ENCODE peak calls at places on chromosomes 13 and 19, in four cellular contexts. One of them, this sample, is unnamed. For H3K4me1, the result is how much of the 10 kb centered on the place peaks cover.

GRCh38 chr13:28953714-28954113 is 133.6 kb downstream of the MTUS2 start:
- DNase-seq in A549: no peak
- DNase-seq in pancreas: no peak
- DNase-seq in mammary epithelial cell: no peak
- DNase-seq in this sample: peak

GRCh38 chr13:94710881-94711560 is 1.3 kb downstream of the SOX21 start:
- DNase-seq in A549: peak
- DNase-seq in pancreas: peak
- DNase-seq in mammary epithelial cell: no peak
- DNase-seq in this sample: peak

GRCh38 chr13:89969996-89970709 is 1377.3 kb upstream of the MIR17HG start:
- DNase-seq in A549: no peak
- DNase-seq in pancreas: no peak
- DNase-seq in mammary epithelial cell: no peak
- DNase-seq in this sample: no peak

GRCh38 chr13:39209731-39210633 is 171.7 kb downstream of the NHLRC3 start:
- DNase-seq in A549: no peak
- DNase-seq in pancreas: no peak
- DNase-seq in mammary epithelial cell: no peak
- DNase-seq in this sample: no peak

GRCh38 chr13:64529874-64530485 is 2700.2 kb downstream of the PCDH9 start:
- DNase-seq in A549: peak
- DNase-seq in pancreas: no peak
- DNase-seq in mammary epithelial cell: no peak
- DNase-seq in this sample: peak

GRCh38 chr13:43273362-43273761 is 250.0 kb downstream of the DNAJC15 start:
- DNase-seq in A549: no peak
- DNase-seq in pancreas: no peak
- DNase-seq in mammary epithelial cell: peak
- DNase-seq in this sample: no peak

GRCh38 chr19:54114340-54114826 is 1.1 kb downstream of the TFPT start:
- DNase-seq in A549: no peak
- DNase-seq in pancreas: no peak
- DNase-seq in mammary epithelial cell: no peak
- DNase-seq in this sample: peak

GRCh38 chr19:50293263-50294004 is 35.7 kb downstream of the KCNC3 start:
- DNase-seq in A549: no peak
- DNase-seq in pancreas: no peak
- DNase-seq in mammary epithelial cell: no peak
- DNase-seq in this sample: no peak

GRCh38 chr13:44198826-44199225 is 174.8 kb upstream of the SERP2 start:
- DNase-seq in A549: no peak
- DNase-seq in pancreas: no peak
- DNase-seq in mammary epithelial cell: peak
- DNase-seq in this sample: no peak

GRCh38 chr19:4375164-4375619 is 25.2 kb downstream of the SH3GL1 start:
- DNase-seq in A549: peak
- DNase-seq in pancreas: no peak
- DNase-seq in mammary epithelial cell: peak
- DNase-seq in this sample: no peak

GRCh38 chr13:42544246-42544915 is 29.6 kb upstream of the TNFSF11 start:
- DNase-seq in A549: no peak
- DNase-seq in pancreas: no peak
- DNase-seq in mammary epithelial cell: peak
- DNase-seq in this sample: no peak

GRCh38 chr19:51712461-51713081 is 11.2 kb downstream of the HAS1 start:
- DNase-seq in A549: peak
- DNase-seq in pancreas: no peak
- DNase-seq in mammary epithelial cell: peak
- DNase-seq in this sample: peak

GRCh38 chr19:36771275-36772231 is 1.1 kb downstream of the ZNF850 start:
- DNase-seq in A549: peak
- DNase-seq in pancreas: no peak
- DNase-seq in mammary epithelial cell: peak
- DNase-seq in this sample: peak

GRCh38 chr19:2016041-2016807 is 710 bp upstream of the BTBD2 start:
- DNase-seq in A549: peak
- DNase-seq in pancreas: peak
- DNase-seq in mammary epithelial cell: peak
- DNase-seq in this sample: peak

GRCh38 chr13:73902296-73902695 is 231.9 kb downstream of the KLF12 start:
- DNase-seq in A549: no peak
- DNase-seq in pancreas: no peak
- DNase-seq in mammary epithelial cell: no peak
- DNase-seq in this sample: peak

GRCh38 chr19:44582581-44583265 is 30.6 kb upstream of the IGSF23 start:
- DNase-seq in A549: peak
- DNase-seq in pancreas: peak
- DNase-seq in mammary epithelial cell: no peak
- DNase-seq in this sample: peak

GRCh38 chr19:4914736-4915501 is 5.6 kb downstream of the UHRF1 start:
- DNase-seq in A549: peak
- DNase-seq in pancreas: peak
- DNase-seq in mammary epithelial cell: peak
- DNase-seq in this sample: peak

GRCh38 chr13:57311009-57311586 is 144.1 kb downstream of the PRR20E start:
- DNase-seq in A549: no peak
- DNase-seq in pancreas: no peak
- DNase-seq in mammary epithelial cell: no peak
- DNase-seq in this sample: no peak

GRCh38 chr19:43784251-43784980 is 3.6 kb upstream of the KCNN4 start:
- DNase-seq in A549: peak
- DNase-seq in pancreas: no peak
- DNase-seq in mammary epithelial cell: peak
- DNase-seq in this sample: no peak

DNA sequence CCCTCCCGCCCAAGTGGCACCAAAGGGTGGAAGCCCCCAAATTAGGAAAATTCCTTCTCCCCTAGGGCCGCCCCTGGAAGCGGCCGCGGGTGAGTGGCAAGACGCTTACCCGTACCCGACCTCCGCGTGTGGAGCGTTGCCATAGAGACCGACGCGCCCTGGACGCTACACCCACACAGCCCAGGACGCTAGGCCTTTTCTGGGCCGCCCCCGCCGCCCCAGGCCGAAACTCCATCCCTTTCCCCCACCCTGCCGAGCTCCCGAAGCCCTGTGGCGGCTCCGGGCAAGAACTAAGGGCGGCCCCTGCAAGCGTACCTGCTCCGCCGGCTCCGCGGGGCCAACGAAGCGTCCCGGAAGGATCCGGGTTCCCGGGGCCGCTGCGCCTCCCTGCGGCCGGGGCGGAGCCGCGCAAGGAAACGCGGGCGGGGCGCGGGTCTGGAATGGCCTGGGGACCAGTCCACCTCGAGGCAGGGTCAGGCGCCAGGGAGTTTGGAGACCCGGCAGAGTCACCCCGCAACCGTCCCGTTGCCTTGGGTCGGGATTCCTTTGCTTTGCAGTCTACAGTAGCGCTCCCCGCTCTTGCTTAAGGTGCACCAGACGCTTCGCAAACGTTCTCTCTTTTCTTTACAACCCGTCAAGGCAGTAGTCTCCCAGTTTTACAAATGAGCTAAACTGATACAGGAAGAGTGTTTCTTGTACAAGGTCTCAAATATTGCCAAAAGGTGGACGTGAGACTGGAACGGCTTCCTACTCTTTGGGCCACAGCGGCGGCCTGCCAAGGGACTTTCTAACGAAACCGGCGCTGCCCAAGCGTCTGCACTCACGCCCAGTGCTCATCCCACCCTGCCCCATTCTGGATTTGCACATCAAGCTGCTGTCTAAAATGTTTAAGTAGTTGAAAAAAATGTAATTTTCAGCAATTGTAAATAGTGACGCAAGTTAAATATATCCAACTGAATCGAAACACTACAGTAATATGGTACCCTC is at the start of gene NEK5:
- DNase-seq in A549: peak
- DNase-seq in pancreas: peak
- DNase-seq in mammary epithelial cell: peak
- DNase-seq in this sample: peak
- H3K27ac ChIP-seq in A549: peak
- H3K27ac ChIP-seq in pancreas: peak
- H3K27ac ChIP-seq in mammary epithelial cell: no peak
- H3K27ac ChIP-seq in this sample: no peak

GRCh38 chr19:10767726-10768125 is 49.8 kb downstream of the DNM2 start:
- DNase-seq in A549: no peak
- DNase-seq in pancreas: no peak
- DNase-seq in mammary epithelial cell: no peak
- DNase-seq in this sample: no peak
- H3K4me1 ChIP-seq in A549: half or more
- H3K4me1 ChIP-seq in pancreas: half or more
- H3K4me1 ChIP-seq in mammary epithelial cell: under half
- H3K4me1 ChIP-seq in this sample: under half

GRCh38 chr13:113187263-113187669 is 21.2 kb downstream of the PCID2 start:
- DNase-seq in A549: peak
- DNase-seq in pancreas: no peak
- DNase-seq in mammary epithelial cell: peak
- DNase-seq in this sample: peak
- TF ChIP-seq CTCF in A549: no peak
- TF ChIP-seq CTCF in pancreas: no peak
- TF ChIP-seq CTCF in mammary epithelial cell: peak
- TF ChIP-seq CTCF in this sample: no peak

GRCh38 chr13:51557875-51558604 is 26.2 kb upstream of the WDFY2 start:
- DNase-seq in A549: peak
- DNase-seq in pancreas: no peak
- DNase-seq in mammary epithelial cell: peak
- DNase-seq in this sample: peak

GRCh38 chr13:51557423-51557822 is 26.8 kb upstream of the WDFY2 start:
- DNase-seq in A549: no peak
- DNase-seq in pancreas: no peak
- DNase-seq in mammary epithelial cell: peak
- DNase-seq in this sample: no peak

GRCh38 chr13:51560336-51560735 is 23.9 kb upstream of the WDFY2 start:
- DNase-seq in A549: no peak
- DNase-seq in pancreas: no peak
- DNase-seq in mammary epithelial cell: no peak
- DNase-seq in this sample: no peak

GRCh38 chr13:51559916-51560315 is 24.3 kb upstream of the WDFY2 start:
- DNase-seq in A549: no peak
- DNase-seq in pancreas: no peak
- DNase-seq in mammary epithelial cell: no peak
- DNase-seq in this sample: no peak

GRCh38 chr13:51556740-51557139 is 27.5 kb upstream of the WDFY2 start:
- DNase-seq in A549: no peak
- DNase-seq in pancreas: no peak
- DNase-seq in mammary epithelial cell: peak
- DNase-seq in this sample: no peak
- H3K27ac ChIP-seq in A549: no peak
- H3K27ac ChIP-seq in pancreas: no peak
- H3K27ac ChIP-seq in mammary epithelial cell: peak
- H3K27ac ChIP-seq in this sample: no peak

GRCh38 chr13:111201304-111201940 is 86.3 kb downstream of the ARHGEF7 start:
- DNase-seq in A549: no peak
- DNase-seq in pancreas: no peak
- DNase-seq in mammary epithelial cell: no peak
- DNase-seq in this sample: no peak
- H3K4me1 ChIP-seq in A549: under half
- H3K4me1 ChIP-seq in pancreas: under half
- H3K4me1 ChIP-seq in mammary epithelial cell: under half
- H3K4me1 ChIP-seq in this sample: under half

DNA sequence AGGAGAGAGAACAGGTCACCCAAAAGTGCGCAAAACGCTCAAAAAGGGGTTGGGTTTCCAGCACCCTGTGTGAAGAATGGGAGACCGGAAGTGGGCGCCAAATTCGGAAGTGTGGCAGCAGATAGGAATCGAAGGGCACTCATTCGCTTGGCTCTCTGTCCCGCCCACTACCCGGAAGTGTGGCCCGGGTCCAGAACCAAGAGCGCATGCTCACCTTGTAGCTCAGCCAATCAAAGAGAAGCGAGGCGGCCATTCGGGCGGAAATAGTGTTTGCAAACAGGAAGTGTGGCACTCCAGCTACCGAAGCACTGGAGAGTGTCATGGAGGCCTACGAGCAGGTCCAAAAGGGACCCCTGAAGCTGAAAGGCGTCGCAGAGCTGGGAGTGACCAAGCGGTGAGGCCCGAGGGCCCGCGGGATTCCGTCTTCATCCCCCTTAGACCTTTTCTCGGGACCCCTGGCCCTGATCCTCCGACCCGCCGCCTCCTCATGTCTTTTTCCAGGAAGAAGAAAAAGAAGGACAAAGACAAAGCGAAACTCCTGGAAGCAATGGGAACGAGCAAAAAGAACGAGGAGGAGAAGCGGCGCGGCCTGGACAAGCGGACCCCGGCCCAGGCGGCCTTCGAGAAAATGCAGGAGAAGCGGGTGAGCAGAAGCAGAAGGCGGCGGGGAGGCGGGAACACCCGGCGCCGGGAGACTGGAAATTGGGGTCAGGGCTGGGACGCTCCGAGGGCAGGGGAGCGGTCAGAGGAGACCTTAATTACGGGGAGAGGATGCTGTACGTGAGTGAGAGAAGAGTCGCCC is at the start of gene FAM32A:
- DNase-seq in A549: peak
- DNase-seq in pancreas: peak
- DNase-seq in mammary epithelial cell: peak
- DNase-seq in this sample: peak
- TF ChIP-seq CTCF in A549: peak
- TF ChIP-seq CTCF in pancreas: peak
- TF ChIP-seq CTCF in mammary epithelial cell: peak
- TF ChIP-seq CTCF in this sample: no peak

DNA sequence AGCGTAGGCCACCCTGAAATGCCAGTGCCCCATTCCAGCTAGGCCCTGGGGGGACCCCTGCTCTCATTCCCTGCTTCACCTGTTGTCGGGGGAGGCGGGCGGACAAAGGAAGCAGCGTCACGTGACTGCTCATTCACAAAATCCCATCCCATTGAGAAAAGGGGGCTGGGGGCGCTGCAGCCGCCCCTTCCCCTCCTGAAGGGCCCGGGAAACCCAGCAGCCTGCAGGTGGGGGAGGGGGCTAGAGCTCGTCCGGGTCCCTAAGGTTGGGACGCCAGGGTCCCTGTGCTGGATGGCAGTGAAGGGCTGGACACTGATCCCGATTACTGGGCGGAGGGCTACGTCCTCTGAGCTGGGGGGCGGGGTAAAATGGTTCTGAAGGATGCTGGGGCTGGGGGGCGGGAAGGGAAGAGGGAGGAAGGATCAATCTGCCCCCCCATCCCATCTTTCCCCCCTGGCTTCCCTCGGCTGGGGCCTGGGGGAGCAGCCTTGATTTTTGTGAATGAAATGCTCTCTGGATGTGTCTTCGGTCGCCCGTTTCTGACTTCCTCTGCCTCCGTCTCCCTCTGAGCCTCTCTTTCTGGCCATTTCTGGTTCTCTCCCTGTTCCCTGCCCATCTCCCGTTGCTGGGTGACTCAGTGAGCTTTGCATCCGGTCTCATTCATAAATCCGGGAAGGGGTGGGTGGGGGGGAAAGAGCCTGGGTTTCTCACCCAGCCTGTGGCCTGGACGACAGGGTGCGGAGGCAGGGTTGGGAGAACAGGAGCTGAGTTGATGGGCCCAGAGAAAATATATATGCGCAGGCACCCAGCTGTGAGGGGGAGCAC is 816 bp downstream of the SPRED3 start:
- DNase-seq in A549: peak
- DNase-seq in pancreas: no peak
- DNase-seq in mammary epithelial cell: peak
- DNase-seq in this sample: peak
- H3K27ac ChIP-seq in A549: peak
- H3K27ac ChIP-seq in pancreas: peak
- H3K27ac ChIP-seq in mammary epithelial cell: no peak
- H3K27ac ChIP-seq in this sample: peak